ENCODE peak calls at places on chromosomes 7 and 10, in ten cellular contexts. X is CD8-positive, alpha-beta memory T cell; V is right lobe of liver; I is body of pancreas; Z is mammary epithelial cell; H is A549; E is naive thymus-derived CD4-positive, alpha-beta T cell; R is heart left ventricle; K is prostate gland; U is pancreas. L is an unnamed sample. For H3K9me3, the result is how much of the 10 kb centered on the place peaks cover.

GRCh38 chr7:67631496-67631895 is 634.9 kb downstream of the TYW1 start:
- DNase-seq in X (no peak), Z (no peak), E (no peak), U (no peak), K (peak), R (no peak), V (no peak), I (no peak), H (no peak), L (no peak)

GRCh38 chr7:156650042-156650441 is 9.5 kb downstream of the RNF32 start:
- DNase-seq in V (peak), K (no peak), H (no peak), Z (no peak), X (no peak), E (no peak), R (no peak), U (no peak), I (peak), L (no peak)

GRCh38 chr10:84530724-84531325 is 202.4 kb downstream of the CCSER2 start:
- DNase-seq in E (no peak), H (no peak), R (no peak), Z (no peak), I (no peak), K (no peak), V (no peak), X (no peak), U (no peak), L (no peak)

GRCh38 chr10:18660816-18661431 is 1.7 kb downstream of the ARL5B start:
- DNase-seq in I (no peak), U (no peak), R (no peak), V (no peak), K (no peak), Z (no peak), X (no peak), H (no peak), E (no peak), L (no peak)

GRCh38 chr10:88791924-88792323 is 10.6 kb upstream of the LIPM start:
- DNase-seq in I (peak), Z (peak), U (no peak), E (no peak), X (no peak), H (peak), K (no peak), R (no peak), V (no peak), L (peak)

GRCh38 chr7:128030999-128031681 is at the start of gene LRRC4:
- DNase-seq in E (peak), Z (peak), U (peak), R (peak), X (no peak), H (no peak), I (no peak), K (no peak), V (no peak), L (no peak)

GRCh38 chr10:102493771-102494170 is 8.7 kb downstream of the ACTR1A start:
- DNase-seq in H (no peak), U (no peak), R (no peak), X (no peak), K (no peak), Z (no peak), V (no peak), I (no peak), E (no peak), L (no peak)

GRCh38 chr10:102718220-102718619 is 3.8 kb downstream of the SFXN2 start:
- DNase-seq in U (no peak), R (peak), Z (no peak), I (peak), X (no peak), E (no peak), H (no peak), K (no peak), V (peak), L (peak)

GRCh38 chr7:149883452-149883861 is 9.7 kb downstream of the ATP6V0E2 start:
- DNase-seq in V (peak), H (peak), X (no peak), I (peak), U (peak), Z (peak), E (peak), K (peak), R (peak), L (peak)

GRCh38 chr7:104275900-104276299 is 52.5 kb upstream of the LHFPL3 start:
- DNase-seq in R (no peak), V (no peak), K (no peak), Z (peak), E (no peak), X (no peak), U (no peak), H (no peak), I (no peak), L (no peak)

GRCh38 chr7:87926581-87927461 is 7.2 kb upstream of the ADAM22 start:
- DNase-seq in K (no peak), Z (peak), E (no peak), V (no peak), I (peak), U (no peak), X (no peak), H (no peak), R (no peak), L (no peak)

GRCh38 chr10:19917756-19918478 is 101.7 kb downstream of the PLXDC2 start:
- DNase-seq in U (no peak), X (no peak), R (no peak), H (no peak), V (no peak), Z (peak), K (no peak), E (no peak), I (no peak), L (no peak)

GRCh38 chr7:156327916-156328315 is 312.7 kb upstream of the RNF32 start:
- DNase-seq in V (no peak), R (no peak), U (no peak), Z (no peak), H (no peak), X (no peak), E (no peak), I (no peak), K (no peak), L (no peak)

GRCh38 chr10:132679217-132679595 is 106.7 kb downstream of the NKX6-2 start:
- DNase-seq in X (no peak), R (peak), K (no peak), Z (no peak), I (no peak), U (peak), H (no peak), E (no peak), V (peak), L (no peak)

GRCh38 chr7:142355328-142355727 is 97.5 kb upstream of the PRSS58 start:
- DNase-seq in Z (peak), X (no peak), R (no peak), U (no peak), H (no peak), I (no peak), K (no peak), E (no peak), V (no peak), L (no peak)

GRCh38 chr7:47293884-47294568 is 287.9 kb downstream of the TNS3 start:
- DNase-seq in H (no peak), R (peak), E (no peak), U (no peak), Z (no peak), X (no peak), V (no peak), I (peak), K (no peak), L (no peak)

GRCh38 chr7:130937016-130937415 is 203.0 kb upstream of the KLF14 start:
- DNase-seq in R (no peak), X (no peak), I (no peak), Z (no peak), K (no peak), E (no peak), H (no peak), U (no peak), V (no peak), L (no peak)

GRCh38 chr7:13945670-13946069 is 43.8 kb downstream of the ETV1 start:
- DNase-seq in K (no peak), H (no peak), X (no peak), V (no peak), E (no peak), I (peak), R (no peak), U (no peak), Z (no peak), L (no peak)

GRCh38 chr10:107740962-107741690 is 576.6 kb upstream of the SORCS1 start:
- DNase-seq in U (no peak), Z (peak), X (no peak), R (no peak), I (no peak), E (no peak), K (no peak), H (no peak), V (no peak), L (no peak)
- H3K4me3 ChIP-seq in U (no peak), Z (peak), X (no peak), R (no peak), I (no peak), E (no peak), K (no peak), H (no peak), V (no peak), L (no peak)

GRCh38 chr7:57245206-57245605 is 113.0 kb upstream of the ZNF479 start:
- DNase-seq in U (no peak), K (no peak), I (no peak), Z (no peak), V (no peak), R (no peak), H (no peak), X (no peak), E (no peak), L (no peak)

GRCh38 chr7:57250801-57251200 is 118.6 kb upstream of the ZNF479 start:
- DNase-seq in H (no peak), V (no peak), I (no peak), X (no peak), R (no peak), K (no peak), U (no peak), Z (no peak), E (no peak), L (no peak)
- H3K9me3 ChIP-seq in H (under half), V (under half), I (under half), X (under half), R (under half), K (under half), U (under half), Z (under half), E (under half), L (under half)

GRCh38 chr7:134905375-134905774 is 80.9 kb upstream of the AGBL3 start:
- DNase-seq in X (no peak), Z (peak), K (no peak), R (peak), V (peak), U (no peak), I (peak), E (no peak), H (no peak), L (no peak)
- H3K4me3 ChIP-seq in X (no peak), Z (no peak), K (no peak), R (no peak), V (no peak), U (no peak), I (no peak), E (no peak), H (no peak), L (no peak)

GRCh38 chr10:38045129-38045528 is 34.7 kb downstream of the ZNF33A start:
- DNase-seq in X (no peak), I (no peak), V (no peak), H (no peak), R (no peak), Z (no peak), K (no peak), E (no peak), U (no peak), L (no peak)

GRCh38 chr10:38047666-38048065 is 37.2 kb downstream of the ZNF33A start:
- DNase-seq in V (no peak), E (no peak), X (no peak), I (no peak), H (no peak), U (no peak), R (no peak), Z (no peak), K (no peak), L (no peak)

GRCh38 chr10:38054361-38054797 is 39.8 kb upstream of the ZNF37A start:
- DNase-seq in U (no peak), I (no peak), K (no peak), H (no peak), Z (peak), R (no peak), E (no peak), X (no peak), V (no peak), L (no peak)

GRCh38 chr10:38050212-38050611 is 39.7 kb downstream of the ZNF33A start:
- DNase-seq in R (no peak), U (no peak), V (no peak), E (no peak), Z (no peak), I (no peak), H (no peak), X (no peak), K (no peak), L (no peak)
- H3K9me3 ChIP-seq in R (under half), U (under half), V (under half), E (under half), Z (under half), I (under half), H (half or more), X (under half), K (under half), L (under half)

GRCh38 chr7:86644282-86645173 is 819 bp downstream of the GRM3 start:
- DNase-seq in X (no peak), R (no peak), V (no peak), K (no peak), H (no peak), I (no peak), Z (no peak), E (no peak), U (peak), L (no peak)
- H3K4me3 ChIP-seq in X (no peak), R (peak), V (no peak), K (no peak), H (no peak), I (no peak), Z (no peak), E (no peak), U (peak), L (no peak)

L was measured in HAP-1.